ENCODE peak calls at places on chromosomes 3 and 15, in four cellular contexts. One of them, this sample, is unnamed.

GRCh38 chr15:70316059-70316600 is 218.4 kb upstream of the TLE3 start:
- DNase-seq in endothelial cell: no peak
- DNase-seq in cardiac muscle cell: peak
- DNase-seq in choroid plexus epithelial cell: peak
- DNase-seq in this sample: no peak

GRCh38 chr15:98953950-98954349 is 53.6 kb downstream of the PGPEP1L start:
- DNase-seq in endothelial cell: no peak
- DNase-seq in cardiac muscle cell: no peak
- DNase-seq in choroid plexus epithelial cell: no peak
- DNase-seq in this sample: no peak

GRCh38 chr15:68401496-68402431 is 30.2 kb downstream of the ITGA11 start:
- DNase-seq in endothelial cell: no peak
- DNase-seq in cardiac muscle cell: no peak
- DNase-seq in choroid plexus epithelial cell: no peak
- DNase-seq in this sample: peak

GRCh38 chr3:169458752-169459151 is 204.8 kb downstream of the MECOM start:
- DNase-seq in endothelial cell: no peak
- DNase-seq in cardiac muscle cell: no peak
- DNase-seq in choroid plexus epithelial cell: no peak
- DNase-seq in this sample: no peak

GRCh38 chr3:71532639-71533395 is 50.7 kb downstream of the FOXP1 start:
- DNase-seq in endothelial cell: no peak
- DNase-seq in cardiac muscle cell: peak
- DNase-seq in choroid plexus epithelial cell: peak
- DNase-seq in this sample: no peak

GRCh38 chr3:194782767-194783404 is 97.2 kb downstream of the FAM43A start:
- DNase-seq in endothelial cell: no peak
- DNase-seq in cardiac muscle cell: no peak
- DNase-seq in choroid plexus epithelial cell: peak
- DNase-seq in this sample: no peak

GRCh38 chr3:117761992-117762944 is 1052.7 kb downstream of the TUSC7 start:
- DNase-seq in endothelial cell: no peak
- DNase-seq in cardiac muscle cell: no peak
- DNase-seq in choroid plexus epithelial cell: no peak
- DNase-seq in this sample: peak

GRCh38 chr3:121883507-121883906 is 10.7 kb upstream of the SLC15A2 start:
- DNase-seq in endothelial cell: no peak
- DNase-seq in cardiac muscle cell: peak
- DNase-seq in choroid plexus epithelial cell: peak
- DNase-seq in this sample: peak

GRCh38 chr3:49454457-49454856 is 15.6 kb upstream of the DAG1 start:
- DNase-seq in endothelial cell: no peak
- DNase-seq in cardiac muscle cell: no peak
- DNase-seq in choroid plexus epithelial cell: no peak
- DNase-seq in this sample: peak

GRCh38 chr3:98556164-98557130 is 24.7 kb downstream of the GPR15 start:
- DNase-seq in endothelial cell: no peak
- DNase-seq in cardiac muscle cell: no peak
- DNase-seq in choroid plexus epithelial cell: no peak
- DNase-seq in this sample: no peak

GRCh38 chr15:98952381-98952803 is 55.2 kb downstream of the PGPEP1L start:
- DNase-seq in endothelial cell: no peak
- DNase-seq in cardiac muscle cell: no peak
- DNase-seq in choroid plexus epithelial cell: no peak
- DNase-seq in this sample: no peak

GRCh38 chr15:70617076-70617910 is 146.1 kb downstream of the UACA start:
- DNase-seq in endothelial cell: no peak
- DNase-seq in cardiac muscle cell: peak
- DNase-seq in choroid plexus epithelial cell: no peak
- DNase-seq in this sample: no peak

GRCh38 chr15:72206677-72207000 is 9.1 kb upstream of the GRAMD2A start:
- DNase-seq in endothelial cell: no peak
- DNase-seq in cardiac muscle cell: no peak
- DNase-seq in choroid plexus epithelial cell: no peak
- DNase-seq in this sample: no peak

GRCh38 chr3:77814845-77815244 is 774.9 kb downstream of the ROBO2 start:
- DNase-seq in endothelial cell: no peak
- DNase-seq in cardiac muscle cell: no peak
- DNase-seq in choroid plexus epithelial cell: no peak
- DNase-seq in this sample: no peak

GRCh38 chr3:53890726-53891499 is 746 bp downstream of the SELENOK start:
- DNase-seq in endothelial cell: no peak
- DNase-seq in cardiac muscle cell: peak
- DNase-seq in choroid plexus epithelial cell: peak
- DNase-seq in this sample: peak

GRCh38 chr3:30473374-30474051 is 132.9 kb upstream of the TGFBR2 start:
- DNase-seq in endothelial cell: no peak
- DNase-seq in cardiac muscle cell: peak
- DNase-seq in choroid plexus epithelial cell: peak
- DNase-seq in this sample: no peak

GRCh38 chr15:66842710-66843441 is 140.8 kb downstream of the SMAD6 start:
- DNase-seq in endothelial cell: no peak
- DNase-seq in cardiac muscle cell: peak
- DNase-seq in choroid plexus epithelial cell: peak
- DNase-seq in this sample: peak

GRCh38 chr3:197354195-197355059 is 56.0 kb upstream of the DLG1 start:
- DNase-seq in endothelial cell: no peak
- DNase-seq in cardiac muscle cell: peak
- DNase-seq in choroid plexus epithelial cell: peak
- DNase-seq in this sample: peak

GRCh38 chr15:88980498-88980897 is 67.3 kb upstream of the MFGE8 start:
- DNase-seq in endothelial cell: no peak
- DNase-seq in cardiac muscle cell: no peak
- DNase-seq in choroid plexus epithelial cell: no peak
- DNase-seq in this sample: no peak

GRCh38 chr3:134649106-134649705 is 1.6 kb downstream of the KY start:
- DNase-seq in endothelial cell: no peak
- DNase-seq in cardiac muscle cell: no peak
- DNase-seq in choroid plexus epithelial cell: no peak
- DNase-seq in this sample: no peak

GRCh38 chr3:14480207-14481017 is 59.7 kb downstream of the GRIP2 start:
- DNase-seq in endothelial cell: no peak
- DNase-seq in cardiac muscle cell: peak
- DNase-seq in choroid plexus epithelial cell: peak
- DNase-seq in this sample: no peak

GRCh38 chr3:124859025-124859424 is 28.1 kb downstream of the ITGB5 start:
- DNase-seq in endothelial cell: no peak
- DNase-seq in cardiac muscle cell: peak
- DNase-seq in choroid plexus epithelial cell: peak
- DNase-seq in this sample: no peak

GRCh38 chr3:44729384-44729910 is at the start of gene ZNF501:
- DNase-seq in endothelial cell: peak
- DNase-seq in cardiac muscle cell: peak
- DNase-seq in choroid plexus epithelial cell: peak
- DNase-seq in this sample: peak

GRCh38 chr3:178233371-178233770 is 302.9 kb upstream of the KCNMB2 start:
- DNase-seq in endothelial cell: no peak
- DNase-seq in cardiac muscle cell: no peak
- DNase-seq in choroid plexus epithelial cell: no peak
- DNase-seq in this sample: no peak

GRCh38 chr15:77013786-77014136 is 18.8 kb downstream of the PSTPIP1 start:
- DNase-seq in endothelial cell: no peak
- DNase-seq in cardiac muscle cell: no peak
- DNase-seq in choroid plexus epithelial cell: no peak
- DNase-seq in this sample: no peak

GRCh38 chr3:47578691-47579632 is at the start of gene CSPG5:
- DNase-seq in endothelial cell: peak
- DNase-seq in cardiac muscle cell: no peak
- DNase-seq in choroid plexus epithelial cell: no peak
- DNase-seq in this sample: no peak

GRCh38 chr3:115885621-115886020 is 262.3 kb downstream of the GAP43 start:
- DNase-seq in endothelial cell: peak
- DNase-seq in cardiac muscle cell: peak
- DNase-seq in choroid plexus epithelial cell: peak
- DNase-seq in this sample: no peak

GRCh38 chr3:149736180-149737100 is 15.8 kb downstream of the COMMD2 start:
- DNase-seq in endothelial cell: no peak
- DNase-seq in cardiac muscle cell: peak
- DNase-seq in choroid plexus epithelial cell: peak
- DNase-seq in this sample: no peak

GRCh38 chr15:75551076-75551475 is 28.0 kb downstream of the PTPN9 start:
- DNase-seq in endothelial cell: no peak
- DNase-seq in cardiac muscle cell: no peak
- DNase-seq in choroid plexus epithelial cell: peak
- DNase-seq in this sample: no peak

GRCh38 chr3:172658344-172659245 is 52.3 kb downstream of the NCEH1 start:
- DNase-seq in endothelial cell: no peak
- DNase-seq in cardiac muscle cell: peak
- DNase-seq in choroid plexus epithelial cell: peak
- DNase-seq in this sample: peak

DNA sequence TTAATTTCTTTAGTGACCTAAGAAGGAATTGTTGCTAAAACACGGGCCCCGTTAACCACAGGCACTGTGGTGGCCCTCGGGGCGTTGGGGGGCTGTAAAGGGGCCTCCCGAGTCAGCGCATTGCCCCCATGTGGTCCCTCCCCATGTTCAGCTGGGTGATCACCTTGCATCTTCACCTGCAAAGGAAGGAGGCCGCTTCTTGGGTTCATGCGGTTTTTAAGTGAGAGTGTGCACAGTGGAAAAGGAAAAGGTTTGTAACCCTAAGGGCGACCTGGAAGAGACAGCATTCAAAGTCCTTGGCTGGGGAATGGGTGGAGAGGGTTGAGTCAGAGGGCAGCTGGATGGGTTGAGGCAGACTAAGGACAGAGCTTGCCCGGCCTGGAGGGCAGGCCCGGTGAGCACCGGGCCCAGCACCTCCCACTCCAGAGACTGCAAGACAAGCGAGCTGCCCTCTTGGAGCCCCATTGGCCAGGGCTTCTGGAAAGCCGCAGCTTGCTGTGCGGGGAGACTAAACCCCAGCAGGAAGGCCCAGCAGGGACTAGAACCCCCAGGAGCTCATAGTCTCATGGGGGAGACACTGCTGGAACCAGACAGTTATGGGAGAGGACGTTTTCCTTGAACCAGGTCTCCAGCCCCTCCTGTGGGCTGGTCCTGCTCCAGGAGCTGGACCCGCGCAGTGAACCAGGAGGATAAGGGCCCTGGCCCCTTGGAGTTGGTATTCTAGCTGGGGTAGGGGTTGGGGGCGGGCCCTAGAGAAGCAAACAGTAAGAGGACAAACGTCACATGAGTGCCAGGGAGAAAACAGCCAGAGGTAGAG is 59.2 kb downstream of the RGMA start:
- DNase-seq in endothelial cell: no peak
- DNase-seq in cardiac muscle cell: peak
- DNase-seq in choroid plexus epithelial cell: peak
- DNase-seq in this sample: peak
- TF ChIP-seq CTCF in endothelial cell: no peak
- TF ChIP-seq CTCF in cardiac muscle cell: no peak
- TF ChIP-seq CTCF in choroid plexus epithelial cell: no peak
- TF ChIP-seq CTCF in this sample: no peak

DNA sequence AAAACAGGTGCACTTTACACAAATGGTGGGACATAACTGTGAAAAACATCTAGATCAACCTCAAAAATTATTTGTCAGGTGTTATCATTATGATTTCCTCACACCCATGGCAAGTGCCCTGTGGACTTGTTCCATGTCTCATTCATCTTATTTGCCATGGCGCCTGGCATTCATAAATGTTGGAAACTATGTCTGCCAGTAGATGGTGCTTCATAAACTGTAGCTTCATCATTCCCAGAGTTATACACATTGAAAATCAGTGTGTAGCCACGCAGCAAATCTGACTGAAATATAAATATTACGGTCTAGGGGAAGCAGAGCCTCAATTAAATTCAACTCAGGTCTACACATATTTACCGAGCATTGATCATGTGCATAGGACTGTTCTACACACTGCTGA is 90.7 kb downstream of the IMPG2 start:
- DNase-seq in endothelial cell: no peak
- DNase-seq in cardiac muscle cell: peak
- DNase-seq in choroid plexus epithelial cell: peak
- DNase-seq in this sample: no peak
- TF ChIP-seq CTCF in endothelial cell: no peak
- TF ChIP-seq CTCF in cardiac muscle cell: peak
- TF ChIP-seq CTCF in choroid plexus epithelial cell: peak
- TF ChIP-seq CTCF in this sample: no peak

DNA sequence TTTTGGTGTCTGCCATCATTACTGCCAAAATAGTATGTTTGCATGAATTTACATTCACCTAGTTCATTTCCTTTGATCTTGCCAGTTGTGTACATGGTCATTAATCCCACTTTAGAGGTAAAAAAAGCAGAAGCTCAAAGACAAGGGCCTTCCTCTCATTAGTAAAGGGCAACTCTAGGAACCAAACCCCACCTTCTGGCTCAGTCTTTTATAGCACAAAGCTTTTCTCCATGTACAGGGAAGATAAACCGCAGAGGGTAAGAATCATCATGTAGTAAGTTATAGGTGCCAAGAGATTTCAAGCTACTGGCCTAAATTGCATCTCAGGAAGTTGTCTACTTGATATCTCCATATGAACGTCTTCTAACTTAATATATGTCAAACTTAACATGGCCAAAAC is 19.3 kb upstream of the SPG21 start:
- DNase-seq in endothelial cell: no peak
- DNase-seq in cardiac muscle cell: no peak
- DNase-seq in choroid plexus epithelial cell: peak
- DNase-seq in this sample: no peak
- TF ChIP-seq CTCF in endothelial cell: no peak
- TF ChIP-seq CTCF in cardiac muscle cell: peak
- TF ChIP-seq CTCF in choroid plexus epithelial cell: peak
- TF ChIP-seq CTCF in this sample: no peak

DNA sequence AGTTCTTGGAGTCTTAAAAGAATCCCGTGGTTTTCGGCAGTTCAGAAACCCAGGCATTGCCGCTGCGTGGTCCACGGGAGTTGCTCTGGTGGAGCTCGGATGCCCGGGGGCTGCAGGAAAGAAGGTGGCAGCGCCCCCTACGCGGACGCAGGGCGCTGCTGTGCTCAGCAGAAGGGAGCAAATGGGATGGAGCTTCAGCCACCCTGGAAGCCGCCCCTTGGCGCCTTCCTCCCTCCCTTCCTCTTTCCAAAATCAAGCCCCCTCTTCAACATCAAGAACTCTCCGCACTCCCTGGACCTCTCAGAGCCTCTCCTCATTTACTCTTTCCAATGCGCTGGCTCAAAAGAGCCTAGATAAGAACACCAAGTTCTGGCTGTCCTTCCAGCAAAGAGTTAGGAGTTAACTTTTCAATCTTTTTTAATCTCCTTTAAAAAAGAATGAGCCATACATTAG is 880 bp upstream of the CHRNA7 start:
- DNase-seq in endothelial cell: peak
- DNase-seq in cardiac muscle cell: peak
- DNase-seq in choroid plexus epithelial cell: no peak
- DNase-seq in this sample: peak
- TF ChIP-seq CTCF in endothelial cell: no peak
- TF ChIP-seq CTCF in cardiac muscle cell: peak
- TF ChIP-seq CTCF in choroid plexus epithelial cell: no peak
- TF ChIP-seq CTCF in this sample: peak

This sample was measured in testis.